ENCODE peak calls at places on chromosomes 11 and 22, in six cellular contexts. U, T, N, V, A and H are unnamed samples.

GRCh38 chr11:112019066-112019465 is 6.1 kb upstream of the DLAT start:
- DNase-seq in V (no peak), N (no peak), A (no peak), U (no peak), T (no peak), H (no peak)

GRCh38 chr11:70525006-70525405 is 126.7 kb downstream of the CTTN start:
- DNase-seq in T (no peak), N (no peak), A (no peak), V (no peak), U (no peak), H (peak)

GRCh38 chr11:118343981-118344521 is at the start of gene CD3G:
- DNase-seq in N (no peak), A (peak), U (peak), V (no peak), T (no peak), H (no peak)

GRCh38 chr11:8694137-8694536 is 11.5 kb downstream of the RPL27A start:
- DNase-seq in T (no peak), A (no peak), N (no peak), U (no peak), V (no peak), H (no peak)

GRCh38 chr11:123111465-123111864 is 49.5 kb upstream of the HSPA8 start:
- DNase-seq in T (peak), U (no peak), A (no peak), V (no peak), N (no peak), H (no peak)

GRCh38 chr11:129141748-129142475 is 50.2 kb downstream of the ARHGAP32 start:
- DNase-seq in V (no peak), T (no peak), N (no peak), U (no peak), A (no peak), H (no peak)

GRCh38 chr11:693415-693831 is 1.6 kb downstream of the DEAF1 start:
- DNase-seq in T (no peak), V (no peak), A (no peak), N (peak), U (no peak), H (no peak)

GRCh38 chr11:129705341-129705740 is 110.3 kb upstream of the TMEM45B start:
- DNase-seq in T (no peak), V (no peak), N (no peak), U (no peak), A (no peak), H (no peak)

GRCh38 chr22:18973264-18974031 is 37.4 kb upstream of the PRODH start:
- DNase-seq in N (no peak), U (no peak), V (no peak), T (no peak), A (no peak), H (no peak)

GRCh38 chr22:30439226-30439625 is 13.7 kb downstream of the MTFP1 start:
- DNase-seq in V (no peak), U (no peak), T (no peak), A (no peak), N (no peak), H (no peak)

DNA sequence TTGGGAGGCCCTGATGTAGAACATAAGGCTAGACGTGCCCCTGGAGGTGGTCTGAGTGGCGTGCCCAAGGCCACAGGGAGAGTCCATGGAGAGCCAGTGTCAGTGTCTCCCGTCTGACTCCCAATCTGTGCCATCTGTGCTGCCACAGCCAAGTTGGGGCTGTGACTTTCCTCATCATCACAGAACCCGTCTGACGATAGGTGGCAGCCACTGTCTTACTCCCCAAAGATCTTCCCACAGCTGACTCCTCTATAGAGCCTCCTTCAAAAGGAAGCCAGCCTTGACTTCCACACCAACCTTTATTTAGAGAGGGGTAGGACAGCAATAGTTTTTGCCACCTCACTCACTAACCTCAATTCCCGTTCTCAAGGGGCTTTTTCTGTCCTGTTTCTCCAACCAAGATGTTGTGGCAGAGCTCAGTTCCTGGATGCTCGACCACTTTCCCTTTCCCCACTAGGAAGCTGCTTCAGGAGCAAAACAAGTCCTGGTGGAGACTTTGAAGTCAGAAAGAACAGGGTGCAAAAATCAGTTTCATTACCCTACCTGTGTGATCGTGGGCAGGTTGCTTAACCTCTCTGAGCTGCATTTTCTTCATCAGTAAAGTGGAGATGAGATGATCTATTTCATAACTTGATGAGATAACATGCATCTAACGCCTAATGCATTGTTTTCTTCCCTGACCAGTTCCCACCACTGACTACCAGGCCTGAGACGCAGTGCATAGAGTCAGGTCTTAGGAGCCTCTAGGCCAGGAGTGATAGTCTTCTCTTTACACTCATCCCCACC is 470.2 kb downstream of the SOX6 start:
- DNase-seq in V (no peak), T (no peak), A (no peak), U (no peak), N (no peak), H (no peak)
- TF ChIP-seq CTCF in V (no peak), T (no peak), A (no peak), U (no peak), N (no peak), H (no peak)

GRCh38 chr22:26428515-26429457 is at the start of gene ASPHD2:
- DNase-seq in A (peak), V (peak), N (peak), T (peak), U (peak), H (peak)
- TF ChIP-seq POLR2A in A (no peak), V (peak), N (no peak), T (no peak), U (peak), H (no peak)

GRCh38 chr22:21624880-21625791 is 4.7 kb downstream of the YDJC start:
- DNase-seq in T (peak), N (no peak), U (no peak), A (no peak), V (no peak), H (no peak)

GRCh38 chr22:21626073-21626734 is 3.6 kb downstream of the YDJC start:
- DNase-seq in N (no peak), A (no peak), V (no peak), U (no peak), T (no peak), H (no peak)

GRCh38 chr22:21622624-21623401 is 7.0 kb downstream of the YDJC start:
- DNase-seq in V (no peak), A (no peak), U (no peak), T (no peak), N (no peak), H (no peak)

GRCh38 chr22:21623402-21623970 is 6.3 kb downstream of the YDJC start:
- DNase-seq in N (peak), A (no peak), V (no peak), T (no peak), U (no peak), H (no peak)

GRCh38 chr22:21624120-21624879 is 5.5 kb downstream of the YDJC start:
- DNase-seq in N (peak), A (no peak), V (no peak), T (peak), U (peak), H (no peak)
- TF ChIP-seq CTCF in N (no peak), A (no peak), V (peak), T (peak), U (no peak), H (no peak)

DNA sequence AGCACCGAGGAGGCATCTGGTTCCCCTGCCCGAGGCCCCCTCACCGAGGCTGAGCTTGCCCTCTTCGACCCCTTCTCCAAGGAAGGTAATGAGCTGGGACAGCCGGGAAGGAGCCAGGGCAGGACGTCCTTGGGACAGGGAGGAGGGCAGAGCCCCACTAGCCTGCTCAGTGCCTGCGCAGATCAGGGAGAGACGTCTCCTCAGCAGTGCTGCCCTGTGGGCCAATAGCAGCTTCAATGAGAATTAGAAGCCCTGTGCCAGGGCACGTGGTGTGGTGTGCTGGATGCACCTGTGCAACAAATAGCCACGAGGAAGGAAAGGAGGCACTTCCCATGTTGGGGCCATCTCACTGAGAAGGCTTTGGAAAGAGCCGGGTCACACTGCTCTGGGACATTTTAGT is 5.4 kb upstream of the SAC3D1 start:
- DNase-seq in V (no peak), U (no peak), N (no peak), A (no peak), T (no peak), H (no peak)
- TF ChIP-seq POLR2A in V (no peak), U (no peak), N (no peak), A (no peak), T (no peak), H (no peak)

GRCh38 chr22:42716649-42717127 is 4.0 kb downstream of the A4GALT start:
- DNase-seq in U (peak), A (peak), T (no peak), N (no peak), V (no peak), H (no peak)
- TF ChIP-seq CTCF in U (no peak), A (no peak), T (no peak), N (no peak), V (no peak), H (no peak)

GRCh38 chr11:65418431-65418680 is 4.2 kb upstream of the NEAT1 start:
- DNase-seq in V (no peak), T (no peak), N (no peak), A (no peak), U (no peak), H (peak)

GRCh38 chr11:65416341-65417185 is 6.0 kb upstream of the NEAT1 start:
- DNase-seq in T (peak), V (peak), A (peak), U (peak), N (peak), H (peak)

GRCh38 chr11:65418681-65419459 is 3.7 kb upstream of the NEAT1 start:
- DNase-seq in N (peak), A (peak), U (peak), T (peak), V (peak), H (peak)

GRCh38 chr11:65417221-65417701 is 5.3 kb upstream of the NEAT1 start:
- DNase-seq in N (peak), T (no peak), A (peak), V (no peak), U (peak), H (peak)

GRCh38 chr11:65417702-65418430 is 4.7 kb upstream of the NEAT1 start:
- DNase-seq in V (no peak), N (peak), T (peak), U (peak), A (peak), H (no peak)
- TF ChIP-seq POLR2A in V (no peak), N (no peak), T (no peak), U (peak), A (peak), H (no peak)